ENCODE peak calls at places on chromosomes 3 and 15, in nine cellular contexts. U, Y, S, J, T, M, W, E and O are unnamed samples.

GRCh38 chr15:99438222-99438592 is 127.6 kb upstream of the MEF2A start:
- DNase-seq in U (no peak), Y (no peak), S (no peak), J (no peak), T (no peak), M (no peak), W (no peak), E (no peak), O (no peak)

GRCh38 chr3:197793246-197793645 is 2.2 kb downstream of the LRCH3 start:
- DNase-seq in U (no peak), Y (no peak), S (no peak), J (no peak), T (peak), M (no peak), W (no peak), E (no peak), O (no peak)

GRCh38 chr3:116702370-116702769 is 7.2 kb upstream of the TUSC7 start:
- DNase-seq in U (no peak), Y (no peak), S (no peak), J (no peak), T (no peak), M (no peak), W (no peak), E (no peak), O (no peak)

GRCh38 chr3:29338377-29338776 is 57.5 kb downstream of the RBMS3 start:
- DNase-seq in U (no peak), Y (no peak), S (no peak), J (no peak), T (no peak), M (no peak), W (no peak), E (no peak), O (no peak)

GRCh38 chr3:14484741-14485140 is 55.4 kb downstream of the GRIP2 start:
- DNase-seq in U (no peak), Y (no peak), S (no peak), J (no peak), T (no peak), M (no peak), W (no peak), E (no peak), O (no peak)

GRCh38 chr3:135966349-135966695 is 794 bp downstream of the PPP2R3A start:
- DNase-seq in U (no peak), Y (no peak), S (no peak), J (no peak), T (no peak), M (no peak), W (no peak), E (no peak), O (no peak)

GRCh38 chr15:63192604-63193206 is 3.3 kb downstream of the RAB8B start:
- DNase-seq in U (no peak), Y (no peak), S (no peak), J (no peak), T (no peak), M (no peak), W (no peak), E (no peak), O (no peak)

GRCh38 chr15:85976986-85977385 is 102.7 kb upstream of the AGBL1 start:
- DNase-seq in U (no peak), Y (no peak), S (no peak), J (no peak), T (no peak), M (no peak), W (no peak), E (no peak), O (no peak)

GRCh38 chr3:196444495-196444894 is 12.3 kb upstream of the UBXN7 start:
- DNase-seq in U (no peak), Y (no peak), S (no peak), J (no peak), T (no peak), M (no peak), W (no peak), E (no peak), O (no peak)

GRCh38 chr3:5341610-5342009 is 154.1 kb downstream of the EDEM1 start:
- DNase-seq in U (no peak), Y (no peak), S (no peak), J (no peak), T (no peak), M (no peak), W (no peak), E (no peak), O (no peak)

GRCh38 chr15:67680645-67681044 is 138.1 kb downstream of the MAP2K5 start:
- DNase-seq in U (no peak), Y (no peak), S (no peak), J (no peak), T (no peak), M (no peak), W (no peak), E (no peak), O (no peak)

GRCh38 chr3:84958495-84959469 is at the start of gene CADM2:
- DNase-seq in U (peak), Y (peak), S (peak), J (no peak), T (no peak), M (peak), W (peak), E (peak), O (no peak)
- TF ChIP-seq POLR2AphosphoS5 in U (no peak), Y (peak), S (no peak), J (no peak), T (no peak), M (no peak), W (no peak), E (peak), O (peak)

GRCh38 chr3:46913644-46914043 is 36.1 kb downstream of the PTH1R start:
- DNase-seq in U (no peak), Y (peak), S (no peak), J (no peak), T (no peak), M (no peak), W (no peak), E (no peak), O (no peak)
- TF ChIP-seq POLR2AphosphoS5 in U (no peak), Y (peak), S (no peak), J (no peak), T (no peak), M (peak), W (no peak), E (no peak), O (no peak)

GRCh38 chr3:128804017-128804816 is 75.2 kb upstream of the ACAD9 start:
- DNase-seq in U (no peak), Y (no peak), S (no peak), J (no peak), T (peak), M (peak), W (no peak), E (no peak), O (no peak)

GRCh38 chr3:128803307-128803706 is 76.1 kb upstream of the ACAD9 start:
- DNase-seq in U (no peak), Y (no peak), S (no peak), J (no peak), T (no peak), M (no peak), W (no peak), E (no peak), O (no peak)

GRCh38 chr3:128799650-128800049 is 73.7 kb downstream of the RAB7A start:
- DNase-seq in U (no peak), Y (no peak), S (no peak), J (no peak), T (no peak), M (no peak), W (no peak), E (no peak), O (no peak)

GRCh38 chr3:128800241-128801187 is 74.5 kb downstream of the RAB7A start:
- DNase-seq in U (no peak), Y (no peak), S (no peak), J (no peak), T (no peak), M (no peak), W (no peak), E (no peak), O (no peak)

DNA sequence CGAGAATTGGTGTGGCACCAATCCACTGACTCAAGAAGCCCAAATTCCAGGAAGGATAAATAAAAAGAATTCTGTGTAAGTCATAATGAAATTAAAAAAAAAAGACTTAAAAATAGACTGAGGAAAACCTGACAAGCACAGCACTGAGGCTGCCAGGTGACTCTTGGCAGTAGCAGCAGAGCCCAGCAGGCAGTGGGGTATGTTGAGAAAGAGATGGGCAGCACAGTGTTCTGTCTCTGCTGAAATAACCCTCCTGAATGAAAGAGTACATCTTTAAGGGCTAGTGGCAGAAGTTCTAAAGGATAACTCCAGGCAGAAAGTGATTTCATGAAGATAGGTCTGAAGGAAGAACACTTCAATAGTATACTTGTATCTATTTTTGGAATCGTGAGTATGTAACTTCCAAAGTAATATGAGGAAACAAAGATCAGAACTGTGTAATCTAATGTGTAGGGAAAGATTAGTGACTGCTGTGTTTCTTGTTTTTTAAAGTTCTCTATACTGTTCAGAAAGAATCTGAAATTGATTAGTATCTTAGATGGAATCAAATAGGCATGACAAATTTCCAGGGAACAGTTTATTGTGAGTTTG is 75.9 kb downstream of the RAB7A start:
- DNase-seq in U (no peak), Y (no peak), S (no peak), J (no peak), T (no peak), M (no peak), W (no peak), E (no peak), O (no peak)
- TF ChIP-seq POLR2AphosphoS5 in U (no peak), Y (no peak), S (no peak), J (no peak), T (no peak), M (no peak), W (no peak), E (peak), O (no peak)

GRCh38 chr3:39407259-39407629 is 724 bp downstream of the RPSA start:
- DNase-seq in U (no peak), Y (no peak), S (no peak), J (no peak), T (no peak), M (no peak), W (no peak), E (no peak), O (no peak)

GRCh38 chr3:39407773-39408492 is 1.4 kb downstream of the RPSA start:
- DNase-seq in U (no peak), Y (no peak), S (no peak), J (no peak), T (no peak), M (no peak), W (no peak), E (no peak), O (no peak)

GRCh38 chr3:39405687-39406367 is 693 bp upstream of the RPSA start:
- DNase-seq in U (no peak), Y (no peak), S (no peak), J (no peak), T (no peak), M (no peak), W (no peak), E (no peak), O (no peak)

GRCh38 chr3:39406368-39407258 is at the start of gene RPSA:
- DNase-seq in U (peak), Y (peak), S (peak), J (peak), T (peak), M (peak), W (peak), E (peak), O (peak)

DNA sequence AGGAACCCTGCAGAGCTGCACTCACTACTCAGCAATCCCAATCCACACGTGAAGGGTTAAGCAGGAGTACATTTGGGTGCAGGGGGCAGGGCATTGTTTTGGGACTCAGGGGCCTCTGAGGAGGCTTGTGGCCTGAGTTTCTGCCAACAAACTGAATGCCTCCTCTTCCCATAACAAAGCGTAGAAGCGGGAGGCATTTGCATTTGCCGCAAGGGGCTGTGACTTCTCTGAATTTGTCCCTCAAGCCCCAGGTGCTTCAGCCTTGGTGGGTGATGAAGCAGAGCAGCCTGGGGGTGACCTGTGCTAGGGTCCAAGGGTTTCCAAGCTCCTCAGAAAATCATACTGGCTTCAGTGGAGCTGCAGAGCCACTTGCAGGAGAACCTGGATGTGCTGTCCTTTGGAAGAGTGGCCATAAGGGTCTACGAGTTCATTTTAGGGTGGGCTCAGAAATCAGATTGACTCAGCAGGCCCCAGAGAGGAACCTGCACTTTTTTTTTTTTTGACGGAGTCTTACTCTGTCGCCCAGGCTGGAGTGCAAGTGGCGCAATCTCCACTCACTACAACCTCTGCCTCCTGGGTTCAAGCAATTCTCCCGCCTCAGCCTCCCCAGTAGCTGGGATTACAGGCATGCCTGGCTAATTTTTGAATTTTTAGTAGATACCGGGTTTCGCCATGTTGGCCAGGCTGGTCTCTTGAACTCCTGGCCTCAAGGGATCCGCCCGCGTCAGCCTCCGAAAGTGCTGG is 1.4 kb upstream of the RPSA start:
- DNase-seq in U (no peak), Y (no peak), S (no peak), J (no peak), T (no peak), M (no peak), W (no peak), E (no peak), O (no peak)
- TF ChIP-seq POLR2AphosphoS5 in U (no peak), Y (no peak), S (no peak), J (no peak), T (no peak), M (no peak), W (no peak), E (no peak), O (no peak)